ENCODE peak calls at places on chromosomes 3 and 15, in nine cellular contexts. R is hepatocyte, B is thyroid gland, J is mammary epithelial cell, A is breast epithelium, Q is neural progenitor cell, T is fibroblast of lung, Z is transverse colon, I is psoas muscle. U is an unnamed sample.

GRCh38 chr15:57859130-57859685 is 152.7 kb downstream of the POLR2M start:
- DNase-seq in B (no peak), T (no peak), R (no peak), A (no peak), J (peak; percentile 73), Z (no peak), Q (no peak), I (no peak), U (no peak)

GRCh38 chr3:60954049-60954448 is 297.2 kb downstream of the FHIT start:
- DNase-seq in R (no peak), B (no peak), Q (no peak), I (no peak), T (peak; percentile 72), Z (no peak), A (no peak), J (no peak), U (no peak)

GRCh38 chr3:143158549-143158988 is 39.0 kb downstream of the CHST2 start:
- DNase-seq in Q (no peak), A (no peak), Z (no peak), I (no peak), B (peak; percentile 2), T (no peak), J (peak; percentile 89), R (no peak), U (no peak)

GRCh38 chr3:27976933-27977332 is 254.8 kb upstream of the EOMES start:
- DNase-seq in I (no peak), Q (no peak), J (peak; percentile 88), Z (no peak), R (no peak), T (peak; percentile 66), B (no peak), A (no peak), U (peak; percentile 18)

GRCh38 chr3:193231201-193231600 is 9.8 kb upstream of the PLAAT1 start:
- DNase-seq in R (no peak), I (no peak), Z (no peak), J (peak; percentile 27), A (no peak), Q (no peak), B (no peak), T (no peak), U (no peak)

GRCh38 chr3:7713724-7714123 is 787.9 kb upstream of the LMCD1 start:
- DNase-seq in R (no peak), B (no peak), Q (peak; percentile 5), I (no peak), A (no peak), J (no peak), Z (no peak), T (no peak), U (no peak)

GRCh38 chr3:11452988-11453847 is 181.0 kb downstream of the ATG7 start:
- DNase-seq in I (no peak), A (no peak), Z (no peak), R (peak; percentile 11), J (peak; percentile 25), B (no peak), Q (peak; percentile 19), T (peak; percentile 73), U (no peak)

GRCh38 chr3:128801779-128802369 is 75.9 kb downstream of the RAB7A start:
- DNase-seq in I (peak; percentile 75), A (peak; percentile 30), J (no peak), Z (no peak), R (no peak), B (peak; percentile 50), T (no peak), Q (no peak), U (peak; percentile 40)

GRCh38 chr15:98868564-98868963 is 139.0 kb downstream of the PGPEP1L start:
- DNase-seq in Z (no peak), T (no peak), J (peak; percentile 44), R (no peak), B (no peak), A (no peak), Q (no peak), I (no peak), U (no peak)

GRCh38 chr3:69328103-69328755 is 57.7 kb downstream of the FRMD4B start:
- DNase-seq in I (no peak), J (no peak), B (no peak), T (no peak), R (no peak), A (no peak), Z (no peak), Q (no peak), U (no peak)

GRCh38 chr3:69330891-69331400 is 54.9 kb downstream of the FRMD4B start:
- DNase-seq in T (no peak), Z (no peak), R (no peak), Q (no peak), A (no peak), B (peak; percentile 46), I (no peak), J (no peak), U (peak; percentile 31)

GRCh38 chr3:69326821-69327433 is 59.0 kb downstream of the FRMD4B start:
- DNase-seq in B (no peak), Q (no peak), Z (no peak), I (no peak), J (no peak), R (no peak), T (no peak), A (no peak), U (peak; percentile 15)

GRCh38 chr3:69329897-69330296 is 56.0 kb downstream of the FRMD4B start:
- DNase-seq in T (no peak), I (no peak), Z (no peak), B (no peak), Q (no peak), J (no peak), A (no peak), R (no peak), U (no peak)

GRCh38 chr3:69328903-69329302 is 57.0 kb downstream of the FRMD4B start:
- DNase-seq in Z (no peak), J (no peak), R (no peak), Q (no peak), I (no peak), B (no peak), A (no peak), T (no peak), U (no peak)
- H3K4me1 ChIP-seq in Z (peaks cover 17% of the 10 kb centered on the region), J (no peaks in the 10 kb centered on the region), R (no peaks in the 10 kb centered on the region), Q (no peaks in the 10 kb centered on the region), I (no peaks in the 10 kb centered on the region), B (peaks cover 50% of the 10 kb centered on the region), A (no peaks in the 10 kb centered on the region), T (peaks cover 6% of the 10 kb centered on the region), U (peaks cover 4% of the 10 kb centered on the region)

GRCh38 chr3:194573680-194574437 is 59.4 kb downstream of the TMEM44 start:
- DNase-seq in T (peak; percentile 72), R (peak; percentile 68), B (peak; percentile 54), Q (peak; percentile 76), A (no peak), J (no peak), Z (peak; percentile 43), I (peak; percentile 55), U (no peak)

GRCh38 chr3:194575484-194576210 is 57.6 kb downstream of the TMEM44 start:
- DNase-seq in Q (no peak), I (peak; percentile 54), B (no peak), J (no peak), R (no peak), A (no peak), T (peak; percentile 89), Z (no peak), U (peak; percentile 70)

GRCh38 chr3:194572131-194572789 is 61.0 kb downstream of the TMEM44 start:
- DNase-seq in Q (peak; percentile 40), Z (peak; percentile 25), I (peak; percentile 81), A (peak; percentile 62), J (peak; percentile 30), R (peak; percentile 91), B (peak; percentile 49), T (peak; percentile 90), U (no peak)

GRCh38 chr3:194572944-194573491 is 60.2 kb downstream of the TMEM44 start:
- DNase-seq in I (no peak), R (no peak), T (no peak), J (peak; percentile 62), A (no peak), B (peak; percentile 17), Q (no peak), Z (no peak), U (no peak)

GRCh38 chr3:194574639-194575483 is 58.4 kb downstream of the TMEM44 start:
- DNase-seq in I (no peak), T (peak; percentile 80), Z (no peak), J (peak; percentile 57), Q (no peak), A (no peak), B (no peak), R (no peak), U (peak; percentile 71)
- H3K27ac ChIP-seq in I (no peak overlapping the region), T (peak overlapping the region; percentile 90), Z (no peak overlapping the region), J (no peak overlapping the region), Q (no peak overlapping the region), A (peak overlapping the region; percentile 64), B (no peak overlapping the region), R (no peak overlapping the region), U (peak overlapping the region; percentile 77)

GRCh38 chr15:40082195-40082868 is 26.3 kb downstream of the BMF start:
- DNase-seq in B (peak; percentile 56), T (no peak), I (no peak), Z (peak; percentile 74), R (no peak), A (no peak), Q (no peak), J (no peak), U (no peak)

GRCh38 chr15:40080847-40081246 is 27.8 kb downstream of the BMF start:
- DNase-seq in R (no peak), Z (no peak), T (no peak), Q (no peak), A (no peak), B (no peak), I (no peak), J (no peak), U (no peak)

GRCh38 chr15:40080104-40080503 is 28.6 kb downstream of the BMF start:
- DNase-seq in B (no peak), R (no peak), Z (no peak), J (no peak), T (no peak), I (no peak), A (no peak), Q (no peak), U (no peak)

GRCh38 chr15:40083756-40084101 is 24.9 kb downstream of the BMF start:
- DNase-seq in Q (no peak), R (no peak), A (no peak), J (no peak), Z (no peak), I (no peak), T (no peak), B (no peak), U (no peak)

DNA sequence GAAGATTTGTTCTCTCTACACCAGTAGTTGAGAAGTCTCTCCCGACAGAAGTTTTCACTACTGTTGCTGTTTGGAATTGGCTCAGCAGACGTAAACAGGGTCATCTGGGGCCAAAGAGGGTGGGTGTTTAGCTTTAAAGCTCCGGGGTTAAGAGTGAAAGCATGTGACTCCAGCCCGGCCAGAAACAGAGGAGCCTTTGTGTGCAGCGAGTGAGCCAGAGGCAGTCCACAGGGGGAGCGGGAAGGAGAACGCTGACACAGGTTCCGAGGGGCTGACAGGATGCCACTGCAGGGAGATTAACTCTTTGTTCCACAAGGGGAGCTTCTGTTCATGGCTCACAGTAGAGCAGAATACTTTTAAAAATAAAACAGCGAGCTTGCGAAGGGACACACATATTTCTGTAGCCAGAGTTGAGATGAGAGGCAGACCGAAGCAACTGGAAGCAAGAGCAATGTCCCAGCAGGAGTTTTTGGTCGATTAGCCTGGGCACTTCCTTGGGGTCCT is 26.9 kb downstream of the BMF start:
- DNase-seq in T (peak; percentile 85), B (peak; percentile 81), I (peak; percentile 76), J (peak; percentile 64), A (peak; percentile 78), Z (peak; percentile 77), Q (peak; percentile 94), R (peak; percentile 89), U (peak; percentile 86)
- TF ChIP-seq CTCF in T (peak; percentile 7), B (no peak), I (peak; percentile 7), J (no peak), A (no peak), Z (no peak), Q (peak; percentile 9), R (no peak), U (no peak)

GRCh38 chr15:73628976-73629854 is 4.0 kb downstream of the NPTN start:
- DNase-seq in T (no peak), R (no peak), Z (no peak), I (no peak), B (no peak), J (peak; percentile 11), A (no peak), Q (no peak), U (no peak)
- H3K4me1 ChIP-seq in T (peaks cover 13% of the 10 kb centered on the region), R (peaks cover 49% of the 10 kb centered on the region), Z (peaks cover 84% of the 10 kb centered on the region), I (peaks cover 83% of the 10 kb centered on the region), B (peaks cover 53% of the 10 kb centered on the region), J (peaks cover 41% of the 10 kb centered on the region), A (peaks cover 6% of the 10 kb centered on the region), Q (peaks cover 35% of the 10 kb centered on the region), U (peaks cover 74% of the 10 kb centered on the region)